ENCODE peak calls at places on chromosomes 11 and 22, in five cellular contexts. N is SK-N-SH, X is stomach, A is breast epithelium, Q is endothelial cell of umbilical vein. G is an unnamed sample.

GRCh38 chr22:49604732-49605302 is 222.9 kb downstream of the BRD1 start:
- DNase-seq in Q (no peak), X (no peak), N (no peak), A (no peak), G (no peak)

GRCh38 chr11:112302226-112302868 is 41.7 kb upstream of the PLET1 start:
- DNase-seq in Q (peak), N (no peak), X (no peak), A (no peak), G (no peak)

GRCh38 chr22:44256085-44256484 is 56.7 kb downstream of the SHISAL1 start:
- DNase-seq in A (no peak), X (no peak), Q (no peak), N (no peak), G (no peak)

GRCh38 chr11:32391965-32392553 is 43.3 kb downstream of the WT1 start:
- DNase-seq in X (no peak), A (no peak), Q (no peak), N (no peak), G (no peak)

GRCh38 chr11:110759972-110760381 is 47.7 kb upstream of the ARHGAP20 start:
- DNase-seq in A (no peak), Q (peak), X (peak), N (no peak), G (no peak)

GRCh38 chr11:13965337-13965736 is 2.8 kb downstream of the SPON1 start:
- DNase-seq in A (no peak), N (no peak), Q (no peak), X (peak), G (no peak)

GRCh38 chr11:115996808-115997188 is 492.6 kb upstream of the CADM1 start:
- DNase-seq in N (no peak), X (no peak), A (no peak), Q (no peak), G (no peak)

GRCh38 chr11:116808262-116809175 is 14.6 kb downstream of the APOA4 start:
- DNase-seq in X (peak), Q (no peak), N (no peak), A (peak), G (peak)

GRCh38 chr11:21514298-21514697 is 678.6 kb upstream of the ANO5 start:
- DNase-seq in X (no peak), A (no peak), Q (no peak), N (peak), G (no peak)

GRCh38 chr11:74693531-74693930 is 37.7 kb downstream of the CHRDL2 start:
- DNase-seq in N (no peak), A (no peak), X (no peak), Q (no peak), G (no peak)

GRCh38 chr11:32659672-32660071 is 76.0 kb downstream of the EIF3M start:
- DNase-seq in X (no peak), Q (no peak), A (no peak), N (no peak), G (no peak)

GRCh38 chr11:133787379-133788103 is 57.8 kb downstream of the SPATA19 start:
- DNase-seq in A (no peak), X (no peak), Q (no peak), N (no peak), G (no peak)
- TF ChIP-seq POLR2AphosphoS5 in A (no peak), X (no peak), Q (no peak), N (no peak), G (no peak)

GRCh38 chr11:78838417-78838816 is 263.8 kb upstream of the NARS2 start:
- DNase-seq in Q (no peak), N (no peak), A (no peak), X (no peak), G (peak)
- TF ChIP-seq CTCF in Q (no peak), N (no peak), A (no peak), X (peak), G (no peak)

GRCh38 chr11:125346565-125347260 is 149.4 kb downstream of the FEZ1 start:
- DNase-seq in X (no peak), A (no peak), Q (no peak), N (no peak), G (no peak)

GRCh38 chr11:125345706-125346561 is 150.1 kb downstream of the FEZ1 start:
- DNase-seq in N (peak), Q (peak), X (peak), A (peak), G (peak)

GRCh38 chr11:125343732-125344131 is 152.3 kb downstream of the FEZ1 start:
- DNase-seq in X (no peak), A (no peak), Q (no peak), N (no peak), G (no peak)

GRCh38 chr11:125343086-125343731 is 152.9 kb downstream of the FEZ1 start:
- DNase-seq in N (no peak), X (no peak), A (no peak), Q (no peak), G (no peak)

GRCh38 chr11:125344846-125345705 is 151.0 kb downstream of the FEZ1 start:
- DNase-seq in N (no peak), X (no peak), Q (no peak), A (no peak), G (no peak)
- TF ChIP-seq POLR2AphosphoS5 in N (no peak), X (no peak), Q (no peak), A (no peak), G (no peak)

GRCh38 chr22:22207845-22208564 is 36.6 kb upstream of the VPREB1 start:
- DNase-seq in X (peak), Q (peak), N (peak), A (no peak), G (peak)
- TF ChIP-seq CTCF in X (peak), Q (peak), N (peak), A (no peak), G (no peak)

GRCh38 chr11:12329797-12330196 is 47.6 kb upstream of the PARVA start:
- DNase-seq in X (no peak), N (no peak), A (no peak), Q (no peak), G (no peak)

GRCh38 chr11:12331239-12331874 is 46.0 kb upstream of the PARVA start:
- DNase-seq in X (peak), Q (peak), A (peak), N (peak), G (peak)

GRCh38 chr11:12324585-12324984 is 52.8 kb upstream of the PARVA start:
- DNase-seq in N (no peak), X (no peak), A (no peak), Q (no peak), G (no peak)

GRCh38 chr11:12330491-12331231 is 46.7 kb upstream of the PARVA start:
- DNase-seq in X (no peak), Q (no peak), A (no peak), N (no peak), G (no peak)

GRCh38 chr11:12329169-12329568 is 48.2 kb upstream of the PARVA start:
- DNase-seq in A (no peak), X (no peak), Q (no peak), N (no peak), G (no peak)
- TF ChIP-seq POLR2AphosphoS5 in A (no peak), X (no peak), Q (no peak), N (no peak), G (no peak)

GRCh38 chr11:8087185-8087584 is 6.2 kb downstream of the TUB start:
- DNase-seq in N (no peak), A (no peak), Q (no peak), X (no peak), G (no peak)
- TF ChIP-seq CTCF in N (peak), A (no peak), Q (no peak), X (no peak), G (no peak)